ENCODE peak calls at places on chromosome 1, in six cellular contexts. S, N, C, J, F and R are unnamed samples.

GRCh38 chr1:8674912-8675311 is 142.5 kb downstream of the RERE start:
- DNase-seq in F (no peak), S (no peak), N (no peak), C (no peak), J (no peak), R (no peak)

GRCh38 chr1:219329606-219330005 is 155.9 kb downstream of the LYPLAL1 start:
- DNase-seq in N (no peak), F (no peak), C (peak), J (no peak), S (no peak), R (no peak)

GRCh38 chr1:177958092-177958491 is 11.8 kb downstream of the SEC16B start:
- DNase-seq in C (no peak), J (no peak), F (no peak), N (no peak), S (no peak), R (no peak)

GRCh38 chr1:222009105-222009730 is 267.3 kb upstream of the DUSP10 start:
- DNase-seq in F (no peak), J (no peak), N (no peak), S (no peak), C (no peak), R (peak)

GRCh38 chr1:201386208-201386607 is 8.7 kb upstream of the TNNT2 start:
- DNase-seq in C (no peak), J (no peak), S (no peak), F (no peak), N (no peak), R (no peak)

GRCh38 chr1:6704746-6705145 is 3.1 kb upstream of the DNAJC11 start:
- DNase-seq in F (no peak), C (no peak), N (no peak), S (no peak), J (no peak), R (no peak)

GRCh38 chr1:1402081-1402900 is 3.2 kb upstream of the CCNL2 start:
- DNase-seq in N (no peak), C (peak), F (no peak), S (no peak), J (no peak), R (peak)

GRCh38 chr1:214317734-214318133 is 36.8 kb downstream of the SMYD2 start:
- DNase-seq in S (no peak), F (no peak), N (no peak), J (no peak), C (no peak), R (no peak)

GRCh38 chr1:109521465-109521951 is 12.0 kb upstream of the AMIGO1 start:
- DNase-seq in C (peak), F (no peak), N (no peak), J (no peak), S (no peak), R (no peak)

GRCh38 chr1:26045712-26046312 is at the start of gene SLC30A2:
- DNase-seq in S (no peak), F (no peak), N (no peak), J (no peak), C (no peak), R (no peak)

GRCh38 chr1:106676021-106676420 is 380.5 kb upstream of the PRMT6 start:
- DNase-seq in J (no peak), S (no peak), C (no peak), F (no peak), N (no peak), R (no peak)

GRCh38 chr1:30527511-30528140 is 195.8 kb downstream of the MATN1 start:
- DNase-seq in N (no peak), F (no peak), C (no peak), J (no peak), S (no peak), R (no peak)

GRCh38 chr1:42010381-42010780 is 91.7 kb upstream of the HIVEP3 start:
- DNase-seq in C (no peak), F (no peak), S (no peak), J (no peak), N (no peak), R (no peak)